ENCODE peak calls at places on chromosome 13, in four cellular contexts. E is GM12878, F is HepG2, Z is K562. H is an unnamed sample.

GRCh38 chr13:108508263-108508662 is 121.1 kb upstream of the MYO16 start:
- DNase-seq in E (no peak), Z (no peak), F (peak), H (peak)

GRCh38 chr13:50396001-50396400 is 380.8 kb downstream of the KCNRG start:
- DNase-seq in Z (no peak), F (no peak), E (no peak), H (no peak)

GRCh38 chr13:100545684-100546061 is 42.9 kb downstream of the GGACT start:
- DNase-seq in F (no peak), E (no peak), Z (no peak), H (no peak)

GRCh38 chr13:27401210-27401609 is 23.2 kb upstream of the GTF3A start:
- DNase-seq in E (no peak), F (no peak), Z (no peak), H (no peak)

GRCh38 chr13:41311607-41312500 is 787 bp downstream of the NAA16 start:
- DNase-seq in E (no peak), Z (no peak), F (peak), H (peak)

GRCh38 chr13:78993792-78994191 is 334.8 kb upstream of the OBI1 start:
- DNase-seq in E (peak), F (no peak), Z (no peak), H (no peak)

GRCh38 chr13:76762731-76763130 is 123.5 kb downstream of the KCTD12 start:
- DNase-seq in Z (no peak), F (no peak), E (no peak), H (no peak)

GRCh38 chr13:20828540-20829364 is 55.0 kb upstream of the EEF1AKMT1 start:
- DNase-seq in E (peak), Z (no peak), F (peak), H (peak)

GRCh38 chr13:44726214-44726613 is 150.1 kb upstream of the TSC22D1 start:
- DNase-seq in E (no peak), Z (no peak), F (no peak), H (no peak)

GRCh38 chr13:111058796-111059506 is 56.2 kb upstream of the ARHGEF7 start:
- DNase-seq in E (no peak), F (no peak), Z (no peak), H (peak)

GRCh38 chr13:40504641-40505040 is 161.8 kb downstream of the FOXO1 start:
- DNase-seq in Z (no peak), E (no peak), F (no peak), H (no peak)

GRCh38 chr13:89695343-89696257 is 1651.9 kb upstream of the MIR17HG start:
- DNase-seq in E (no peak), Z (no peak), F (peak), H (peak)

GRCh38 chr13:31896427-31896826 is 135.1 kb upstream of the FRY start:
- DNase-seq in Z (no peak), F (no peak), E (no peak), H (no peak)

GRCh38 chr13:70755411-70755810 is 647.2 kb upstream of the KLHL1 start:
- DNase-seq in E (no peak), Z (no peak), F (no peak), H (no peak)

GRCh38 chr13:112331675-112332074 is 44.5 kb upstream of the SPACA7 start:
- DNase-seq in Z (no peak), E (no peak), F (no peak), H (no peak)

GRCh38 chr13:31742102-31742695 is 2.9 kb downstream of the RXFP2 start:
- DNase-seq in Z (peak), E (peak), F (peak), H (peak)

GRCh38 chr13:52652170-52652979 is at the start of gene SUGT1:
- DNase-seq in F (peak), Z (peak), E (peak), H (peak)

GRCh38 chr13:34748561-34748960 is 193.5 kb upstream of the NBEA start:
- DNase-seq in E (no peak), F (no peak), Z (no peak), H (no peak)

GRCh38 chr13:112346173-112346898 is 29.8 kb upstream of the SPACA7 start:
- DNase-seq in E (no peak), Z (no peak), F (no peak), H (no peak)

GRCh38 chr13:91313103-91313502 is 34.4 kb upstream of the MIR17HG start:
- DNase-seq in Z (no peak), F (peak), E (no peak), H (peak)

GRCh38 chr13:110416131-110416584 is 109.1 kb downstream of the COL4A2 start:
- DNase-seq in F (no peak), E (no peak), Z (no peak), H (no peak)

GRCh38 chr13:27022571-27023311 is 148.9 kb downstream of the USP12 start:
- DNase-seq in Z (no peak), F (peak), E (no peak), H (peak)

GRCh38 chr13:98143157-98143553 is 261 bp downstream of the FARP1 start:
- DNase-seq in E (no peak), F (no peak), Z (no peak), H (peak)

GRCh38 chr13:29934531-29935308 is 84.3 kb upstream of the UBL3 start:
- DNase-seq in Z (no peak), E (no peak), F (no peak), H (no peak)

GRCh38 chr13:30971575-30971974 is 39.1 kb downstream of the TEX26 start:
- DNase-seq in E (no peak), F (no peak), Z (no peak), H (no peak)

GRCh38 chr13:111429064-111429558 is 108.7 kb downstream of the TEX29 start:
- DNase-seq in E (no peak), F (peak), Z (peak), H (peak)

GRCh38 chr13:33453911-33454310 is 168.4 kb upstream of the STARD13 start:
- DNase-seq in F (peak), Z (no peak), E (no peak), H (peak)

GRCh38 chr13:27174766-27175455 is 3.3 kb upstream of the USP12 start:
- DNase-seq in F (no peak), Z (no peak), E (no peak), H (no peak)

GRCh38 chr13:82506805-82507404 is 1375.4 kb downstream of the SLITRK1 start:
- DNase-seq in Z (no peak), F (peak), E (no peak), H (no peak)

GRCh38 chr13:112012004-112012704 is 54.8 kb upstream of the SOX1 start:
- DNase-seq in E (no peak), Z (no peak), F (no peak), H (no peak)

GRCh38 chr13:110449225-110450015 is 112.1 kb downstream of the RAB20 start:
- DNase-seq in E (no peak), F (no peak), Z (no peak), H (no peak)

GRCh38 chr13:73872397-73872796 is 261.8 kb downstream of the KLF12 start:
- DNase-seq in E (no peak), Z (no peak), F (no peak), H (no peak)

GRCh38 chr13:73772449-73773186 is 361.6 kb downstream of the KLF12 start:
- DNase-seq in F (no peak), Z (no peak), E (no peak), H (no peak)

DNA sequence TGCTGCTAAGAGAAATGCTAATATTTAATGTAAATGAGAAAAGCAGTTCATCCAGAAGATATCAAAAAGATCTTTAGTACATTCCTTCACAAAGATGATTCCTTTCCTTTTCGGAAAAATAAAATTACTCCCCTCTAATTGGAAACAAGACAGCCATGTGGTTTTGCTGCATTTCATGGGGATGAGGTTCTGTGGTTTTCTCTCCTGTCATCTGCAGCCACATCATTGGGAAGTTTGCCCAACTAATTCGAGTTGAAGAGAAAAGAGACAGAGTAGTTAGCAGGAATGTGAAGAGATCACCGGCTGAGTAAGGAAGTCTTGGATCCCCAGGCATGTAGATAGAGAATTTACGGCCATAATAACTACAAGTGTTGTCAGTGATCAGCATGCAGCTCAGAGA is 122.1 kb downstream of the CYSLTR2 start:
- DNase-seq in Z (no peak), F (no peak), E (no peak), H (no peak)
- TF ChIP-seq CHD4 in Z (no peak), F (no peak), E (no peak), H (no peak)

GRCh38 chr13:28545583-28546333 is 50.8 kb upstream of the FLT1 start:
- DNase-seq in F (no peak), E (no peak), Z (no peak), H (no peak)
- TF ChIP-seq KDM1A in F (no peak), E (no peak), Z (no peak), H (no peak)

DNA sequence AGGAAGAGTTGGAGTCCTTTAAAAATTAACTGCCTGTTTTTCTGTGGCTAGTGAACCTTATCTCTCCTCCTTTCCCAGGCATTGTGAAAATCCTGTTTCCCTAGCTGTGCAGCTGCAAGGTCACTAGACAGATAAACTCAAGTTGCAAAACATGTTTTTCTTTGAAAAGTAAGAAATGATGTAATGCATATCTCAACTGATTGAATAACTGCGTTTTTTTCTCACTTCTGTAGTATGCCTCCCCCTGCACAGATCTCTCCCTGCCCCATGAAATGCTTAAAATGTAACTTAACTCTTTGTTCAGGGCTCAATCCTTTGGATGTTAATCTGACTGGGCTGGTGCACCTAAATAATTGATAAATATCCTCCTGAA is 27.7 kb upstream of the CYSLTR2 start:
- DNase-seq in Z (no peak), F (peak), E (no peak), H (no peak)
- TF ChIP-seq CHD2 in Z (no peak), F (no peak), E (no peak), H (no peak)

GRCh38 chr13:47184311-47184710 is 287.5 kb upstream of the HTR2A start:
- DNase-seq in E (no peak), F (no peak), Z (no peak), H (no peak)

GRCh38 chr13:47190696-47191095 is 293.8 kb upstream of the HTR2A start:
- DNase-seq in Z (no peak), F (no peak), E (no peak), H (no peak)

GRCh38 chr13:47188802-47189201 is 291.9 kb upstream of the HTR2A start:
- DNase-seq in F (no peak), Z (no peak), E (no peak), H (no peak)
- TF ChIP-seq CHD4 in F (no peak), Z (no peak), E (no peak), H (no peak)

DNA sequence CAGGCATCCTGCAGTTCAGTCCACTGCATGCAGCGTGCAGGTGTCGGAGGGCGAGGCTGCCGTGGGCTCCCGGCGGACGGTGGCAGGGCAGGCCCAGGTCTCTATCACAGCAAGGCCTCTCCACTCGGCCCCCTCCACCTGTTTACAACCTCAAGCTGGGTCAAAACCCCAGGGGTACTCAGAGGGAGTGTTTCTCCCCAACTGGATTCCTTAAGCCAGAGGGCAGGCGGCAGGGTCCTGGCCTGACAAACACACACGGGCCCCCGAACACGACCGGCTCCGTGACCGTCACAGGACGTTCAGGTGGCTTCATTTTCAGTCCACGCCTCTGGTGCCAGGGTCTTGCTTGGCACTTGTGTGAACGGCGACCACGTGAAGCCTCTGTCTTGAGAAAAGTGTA is 23.5 kb downstream of the RASA3 start:
- DNase-seq in Z (no peak), F (no peak), E (no peak), H (no peak)
- TF ChIP-seq KDM1A in Z (no peak), F (no peak), E (no peak), H (no peak)

GRCh38 chr13:83980322-83980721 is 98.0 kb upstream of the SLITRK1 start:
- DNase-seq in E (no peak), Z (no peak), F (no peak), H (no peak)
- TF ChIP-seq CHD2 in E (no peak), Z (no peak), F (no peak), H (no peak)

GRCh38 chr13:24027494-24027893 is 130.2 kb upstream of the C1QTNF9B start:
- DNase-seq in F (no peak), E (no peak), Z (no peak), H (no peak)
- TF ChIP-seq CHD4 in F (no peak), E (no peak), Z (no peak), H (no peak)

DNA sequence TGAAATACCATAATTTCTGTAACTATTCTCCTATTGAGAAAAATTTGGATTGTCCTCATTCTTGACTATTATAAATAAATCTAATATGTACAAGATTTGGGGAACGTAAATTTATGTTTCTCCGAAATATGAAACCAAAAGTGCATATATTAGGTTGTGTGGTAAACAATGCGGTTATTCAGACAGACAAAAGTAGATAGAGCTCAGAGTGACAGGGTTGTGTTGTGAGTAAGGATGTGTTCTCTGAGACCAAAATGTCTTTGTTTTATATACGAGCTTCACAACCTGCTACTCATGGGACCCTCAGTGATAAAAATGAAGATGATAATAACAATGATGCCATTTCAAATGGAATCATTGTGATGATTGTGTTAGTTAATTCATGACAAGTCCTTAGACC is 796.3 kb upstream of the SLC10A2 start:
- DNase-seq in E (no peak), Z (no peak), F (no peak), H (no peak)
- TF ChIP-seq KDM1A in E (no peak), Z (no peak), F (no peak), H (no peak)

DNA sequence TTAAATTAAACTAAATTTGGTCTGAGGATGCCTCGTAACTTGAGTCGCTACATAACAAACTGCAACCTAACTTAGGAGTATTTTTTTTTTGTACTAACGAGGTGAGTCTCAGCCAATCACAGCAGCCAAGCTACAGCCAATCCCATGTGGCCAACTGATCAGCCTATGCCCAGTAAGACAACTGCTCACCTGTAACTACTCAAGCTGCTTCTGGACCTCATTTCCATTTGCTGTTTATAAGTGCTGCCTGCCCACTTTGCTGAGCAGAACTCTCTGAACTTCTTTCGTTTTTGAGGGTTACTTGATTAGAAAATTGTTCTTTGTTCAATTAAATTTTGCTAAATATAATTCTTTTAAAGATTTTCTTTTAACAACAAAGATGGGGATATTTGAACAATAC is 3.8 kb downstream of the CPB2 start:
- DNase-seq in F (no peak), E (no peak), Z (no peak), H (no peak)
- TF ChIP-seq CHD2 in F (no peak), E (no peak), Z (no peak), H (no peak)

DNA sequence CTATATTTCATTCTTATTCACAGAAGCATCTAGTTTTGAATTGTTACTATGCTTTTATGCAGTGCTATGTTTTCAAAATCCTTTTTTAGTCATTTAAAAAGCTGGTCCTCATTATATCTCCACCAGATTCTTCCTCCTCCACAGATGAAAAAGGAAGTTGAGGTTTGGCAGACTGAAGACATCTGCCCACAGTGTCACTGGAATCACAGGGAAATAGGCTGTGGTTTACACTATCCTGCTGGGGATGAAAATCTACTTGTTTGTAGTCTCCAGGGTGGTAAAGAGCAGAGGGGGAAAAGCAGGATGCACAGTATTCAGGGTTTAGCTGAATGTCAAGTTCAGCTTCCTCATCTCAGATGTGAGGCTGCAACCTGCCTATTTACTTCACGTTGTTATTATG is 351.2 kb downstream of the DNAJC15 start:
- DNase-seq in F (no peak), E (no peak), Z (no peak), H (no peak)
- TF ChIP-seq CHD4 in F (no peak), E (no peak), Z (no peak), H (no peak)

H was measured in A549.